ENCODE peak calls at places on chromosomes 12 and 14, in five cellular contexts. One of them, this sample, is unnamed.

GRCh38 chr12:57993030-57993429 is 51.7 kb downstream of the ATP23 start:
- DNase-seq in T-helper 2 cell: no peak
- DNase-seq in stimulated activated CD4-positive, alpha-beta T cell treated with anti-CD3 and anti-CD28 coated beads, Interleukin-4, amount 100 ng/mL, for 1 hour: no peak
- DNase-seq in EL: no peak
- DNase-seq in RWPE2: no peak
- DNase-seq in this sample: no peak

GRCh38 chr12:132886529-132887477 is 602 bp downstream of the CHFR start:
- DNase-seq in T-helper 2 cell: no peak
- DNase-seq in stimulated activated CD4-positive, alpha-beta T cell treated with anti-CD3 and anti-CD28 coated beads, Interleukin-4, amount 100 ng/mL, for 1 hour: no peak
- DNase-seq in EL: peak
- DNase-seq in RWPE2: no peak
- DNase-seq in this sample: no peak

GRCh38 chr14:69342928-69343525 is 55.1 kb downstream of the ERH start:
- DNase-seq in T-helper 2 cell: no peak
- DNase-seq in stimulated activated CD4-positive, alpha-beta T cell treated with anti-CD3 and anti-CD28 coated beads, Interleukin-4, amount 100 ng/mL, for 1 hour: no peak
- DNase-seq in EL: no peak
- DNase-seq in RWPE2: no peak
- DNase-seq in this sample: no peak

GRCh38 chr12:24979971-24980730 is 31.2 kb upstream of the BCAT1 start:
- DNase-seq in T-helper 2 cell: no peak
- DNase-seq in stimulated activated CD4-positive, alpha-beta T cell treated with anti-CD3 and anti-CD28 coated beads, Interleukin-4, amount 100 ng/mL, for 1 hour: no peak
- DNase-seq in EL: peak
- DNase-seq in RWPE2: no peak
- DNase-seq in this sample: no peak

GRCh38 chr12:2172040-2172439 is 119.3 kb downstream of the CACNA1C start:
- DNase-seq in T-helper 2 cell: no peak
- DNase-seq in stimulated activated CD4-positive, alpha-beta T cell treated with anti-CD3 and anti-CD28 coated beads, Interleukin-4, amount 100 ng/mL, for 1 hour: no peak
- DNase-seq in EL: no peak
- DNase-seq in RWPE2: no peak
- DNase-seq in this sample: no peak

GRCh38 chr14:105065280-105066228 is at the start of gene GPR132:
- DNase-seq in T-helper 2 cell: peak
- DNase-seq in stimulated activated CD4-positive, alpha-beta T cell treated with anti-CD3 and anti-CD28 coated beads, Interleukin-4, amount 100 ng/mL, for 1 hour: peak
- DNase-seq in EL: no peak
- DNase-seq in RWPE2: peak
- DNase-seq in this sample: peak

GRCh38 chr14:102932484-102933248 is 10.2 kb downstream of the AMN start:
- DNase-seq in T-helper 2 cell: no peak
- DNase-seq in stimulated activated CD4-positive, alpha-beta T cell treated with anti-CD3 and anti-CD28 coated beads, Interleukin-4, amount 100 ng/mL, for 1 hour: no peak
- DNase-seq in EL: no peak
- DNase-seq in RWPE2: peak
- DNase-seq in this sample: no peak

GRCh38 chr14:25765909-25766308 is 716.0 kb upstream of the STXBP6 start:
- DNase-seq in T-helper 2 cell: no peak
- DNase-seq in stimulated activated CD4-positive, alpha-beta T cell treated with anti-CD3 and anti-CD28 coated beads, Interleukin-4, amount 100 ng/mL, for 1 hour: no peak
- DNase-seq in EL: no peak
- DNase-seq in RWPE2: no peak
- DNase-seq in this sample: no peak

GRCh38 chr12:124385219-124385969 is 90.5 kb downstream of the RFLNA start:
- DNase-seq in T-helper 2 cell: no peak
- DNase-seq in stimulated activated CD4-positive, alpha-beta T cell treated with anti-CD3 and anti-CD28 coated beads, Interleukin-4, amount 100 ng/mL, for 1 hour: no peak
- DNase-seq in EL: peak
- DNase-seq in RWPE2: peak
- DNase-seq in this sample: no peak

GRCh38 chr14:39232554-39233415 is 930 bp upstream of the MIA2 start:
- DNase-seq in T-helper 2 cell: no peak
- DNase-seq in stimulated activated CD4-positive, alpha-beta T cell treated with anti-CD3 and anti-CD28 coated beads, Interleukin-4, amount 100 ng/mL, for 1 hour: no peak
- DNase-seq in EL: peak
- DNase-seq in RWPE2: no peak
- DNase-seq in this sample: no peak

GRCh38 chr14:49464885-49465284 is 121.3 kb downstream of the RPS29 start:
- DNase-seq in T-helper 2 cell: no peak
- DNase-seq in stimulated activated CD4-positive, alpha-beta T cell treated with anti-CD3 and anti-CD28 coated beads, Interleukin-4, amount 100 ng/mL, for 1 hour: no peak
- DNase-seq in EL: peak
- DNase-seq in RWPE2: no peak
- DNase-seq in this sample: no peak

GRCh38 chr12:12839886-12840285 is 26.7 kb downstream of the DDX47 start:
- DNase-seq in T-helper 2 cell: no peak
- DNase-seq in stimulated activated CD4-positive, alpha-beta T cell treated with anti-CD3 and anti-CD28 coated beads, Interleukin-4, amount 100 ng/mL, for 1 hour: no peak
- DNase-seq in EL: peak
- DNase-seq in RWPE2: peak
- DNase-seq in this sample: no peak

GRCh38 chr14:60970146-60970545 is 10.7 kb downstream of the TRMT5 start:
- DNase-seq in T-helper 2 cell: no peak
- DNase-seq in stimulated activated CD4-positive, alpha-beta T cell treated with anti-CD3 and anti-CD28 coated beads, Interleukin-4, amount 100 ng/mL, for 1 hour: no peak
- DNase-seq in EL: no peak
- DNase-seq in RWPE2: no peak
- DNase-seq in this sample: no peak

GRCh38 chr12:129871991-129872969 is 31.5 kb downstream of the TMEM132D start:
- DNase-seq in T-helper 2 cell: no peak
- DNase-seq in stimulated activated CD4-positive, alpha-beta T cell treated with anti-CD3 and anti-CD28 coated beads, Interleukin-4, amount 100 ng/mL, for 1 hour: no peak
- DNase-seq in EL: no peak
- DNase-seq in RWPE2: no peak
- DNase-seq in this sample: no peak

GRCh38 chr12:103505371-103506236 is 9.8 kb upstream of the C12orf42 start:
- DNase-seq in T-helper 2 cell: no peak
- DNase-seq in stimulated activated CD4-positive, alpha-beta T cell treated with anti-CD3 and anti-CD28 coated beads, Interleukin-4, amount 100 ng/mL, for 1 hour: peak
- DNase-seq in EL: no peak
- DNase-seq in RWPE2: no peak
- DNase-seq in this sample: no peak

GRCh38 chr12:131860472-131861260 is 32.5 kb downstream of the MMP17 start:
- DNase-seq in T-helper 2 cell: no peak
- DNase-seq in stimulated activated CD4-positive, alpha-beta T cell treated with anti-CD3 and anti-CD28 coated beads, Interleukin-4, amount 100 ng/mL, for 1 hour: no peak
- DNase-seq in EL: peak
- DNase-seq in RWPE2: peak
- DNase-seq in this sample: no peak

GRCh38 chr12:110677206-110677911 is 11.6 kb downstream of the HVCN1 start:
- DNase-seq in T-helper 2 cell: no peak
- DNase-seq in stimulated activated CD4-positive, alpha-beta T cell treated with anti-CD3 and anti-CD28 coated beads, Interleukin-4, amount 100 ng/mL, for 1 hour: no peak
- DNase-seq in EL: no peak
- DNase-seq in RWPE2: no peak
- DNase-seq in this sample: no peak

GRCh38 chr12:54220092-54220557 is 31.3 kb upstream of the SMUG1 start:
- DNase-seq in T-helper 2 cell: peak
- DNase-seq in stimulated activated CD4-positive, alpha-beta T cell treated with anti-CD3 and anti-CD28 coated beads, Interleukin-4, amount 100 ng/mL, for 1 hour: peak
- DNase-seq in EL: peak
- DNase-seq in RWPE2: no peak
- DNase-seq in this sample: peak

GRCh38 chr12:4307593-4308333 is 13.2 kb upstream of the TIGAR start:
- DNase-seq in T-helper 2 cell: no peak
- DNase-seq in stimulated activated CD4-positive, alpha-beta T cell treated with anti-CD3 and anti-CD28 coated beads, Interleukin-4, amount 100 ng/mL, for 1 hour: no peak
- DNase-seq in EL: peak
- DNase-seq in RWPE2: peak
- DNase-seq in this sample: no peak

GRCh38 chr14:21719841-21720240 is 46.2 kb upstream of the OR4E1 start:
- DNase-seq in T-helper 2 cell: no peak
- DNase-seq in stimulated activated CD4-positive, alpha-beta T cell treated with anti-CD3 and anti-CD28 coated beads, Interleukin-4, amount 100 ng/mL, for 1 hour: no peak
- DNase-seq in EL: no peak
- DNase-seq in RWPE2: no peak
- DNase-seq in this sample: no peak

GRCh38 chr14:33567736-33568124 is 383.1 kb downstream of the EGLN3 start:
- DNase-seq in T-helper 2 cell: no peak
- DNase-seq in stimulated activated CD4-positive, alpha-beta T cell treated with anti-CD3 and anti-CD28 coated beads, Interleukin-4, amount 100 ng/mL, for 1 hour: no peak
- DNase-seq in EL: peak
- DNase-seq in RWPE2: no peak
- DNase-seq in this sample: no peak

GRCh38 chr14:33689680-33690079 is 261.2 kb downstream of the EGLN3 start:
- DNase-seq in T-helper 2 cell: no peak
- DNase-seq in stimulated activated CD4-positive, alpha-beta T cell treated with anti-CD3 and anti-CD28 coated beads, Interleukin-4, amount 100 ng/mL, for 1 hour: no peak
- DNase-seq in EL: no peak
- DNase-seq in RWPE2: no peak
- DNase-seq in this sample: no peak

GRCh38 chr14:30757082-30757481 is 117.3 kb upstream of the COCH start:
- DNase-seq in T-helper 2 cell: no peak
- DNase-seq in stimulated activated CD4-positive, alpha-beta T cell treated with anti-CD3 and anti-CD28 coated beads, Interleukin-4, amount 100 ng/mL, for 1 hour: no peak
- DNase-seq in EL: no peak
- DNase-seq in RWPE2: no peak
- DNase-seq in this sample: no peak

GRCh38 chr14:63867926-63868921 is 15.4 kb downstream of the SYNE2 start:
- DNase-seq in T-helper 2 cell: no peak
- DNase-seq in stimulated activated CD4-positive, alpha-beta T cell treated with anti-CD3 and anti-CD28 coated beads, Interleukin-4, amount 100 ng/mL, for 1 hour: peak
- DNase-seq in EL: peak
- DNase-seq in RWPE2: no peak
- DNase-seq in this sample: no peak

GRCh38 chr12:56079729-56080555 is at the start of gene ERBB3:
- DNase-seq in T-helper 2 cell: peak
- DNase-seq in stimulated activated CD4-positive, alpha-beta T cell treated with anti-CD3 and anti-CD28 coated beads, Interleukin-4, amount 100 ng/mL, for 1 hour: peak
- DNase-seq in EL: peak
- DNase-seq in RWPE2: peak
- DNase-seq in this sample: peak

GRCh38 chr14:78007160-78007559 is 163.0 kb upstream of the NRXN3 start:
- DNase-seq in T-helper 2 cell: no peak
- DNase-seq in stimulated activated CD4-positive, alpha-beta T cell treated with anti-CD3 and anti-CD28 coated beads, Interleukin-4, amount 100 ng/mL, for 1 hour: no peak
- DNase-seq in EL: no peak
- DNase-seq in RWPE2: no peak
- DNase-seq in this sample: no peak

GRCh38 chr12:89376844-89377243 is 24.5 kb upstream of the DUSP6 start:
- DNase-seq in T-helper 2 cell: no peak
- DNase-seq in stimulated activated CD4-positive, alpha-beta T cell treated with anti-CD3 and anti-CD28 coated beads, Interleukin-4, amount 100 ng/mL, for 1 hour: no peak
- DNase-seq in EL: no peak
- DNase-seq in RWPE2: no peak
- DNase-seq in this sample: no peak

GRCh38 chr12:39401459-39401858 is 41.5 kb downstream of the KIF21A start:
- DNase-seq in T-helper 2 cell: no peak
- DNase-seq in stimulated activated CD4-positive, alpha-beta T cell treated with anti-CD3 and anti-CD28 coated beads, Interleukin-4, amount 100 ng/mL, for 1 hour: no peak
- DNase-seq in EL: no peak
- DNase-seq in RWPE2: no peak
- DNase-seq in this sample: no peak

GRCh38 chr14:57389646-57390036 is 745 bp upstream of the NAA30 start:
- DNase-seq in T-helper 2 cell: no peak
- DNase-seq in stimulated activated CD4-positive, alpha-beta T cell treated with anti-CD3 and anti-CD28 coated beads, Interleukin-4, amount 100 ng/mL, for 1 hour: peak
- DNase-seq in EL: no peak
- DNase-seq in RWPE2: no peak
- DNase-seq in this sample: no peak

GRCh38 chr14:77071938-77072388 is 26.1 kb upstream of the CIPC start:
- DNase-seq in T-helper 2 cell: no peak
- DNase-seq in stimulated activated CD4-positive, alpha-beta T cell treated with anti-CD3 and anti-CD28 coated beads, Interleukin-4, amount 100 ng/mL, for 1 hour: no peak
- DNase-seq in EL: peak
- DNase-seq in RWPE2: peak
- DNase-seq in this sample: no peak

GRCh38 chr14:85536835-85537195 is 6.9 kb downstream of the FLRT2 start:
- DNase-seq in T-helper 2 cell: no peak
- DNase-seq in stimulated activated CD4-positive, alpha-beta T cell treated with anti-CD3 and anti-CD28 coated beads, Interleukin-4, amount 100 ng/mL, for 1 hour: no peak
- DNase-seq in EL: no peak
- DNase-seq in RWPE2: no peak
- DNase-seq in this sample: no peak

GRCh38 chr14:50725761-50726160 is 57.7 kb upstream of the SAV1 start:
- DNase-seq in T-helper 2 cell: no peak
- DNase-seq in stimulated activated CD4-positive, alpha-beta T cell treated with anti-CD3 and anti-CD28 coated beads, Interleukin-4, amount 100 ng/mL, for 1 hour: no peak
- DNase-seq in EL: no peak
- DNase-seq in RWPE2: no peak
- DNase-seq in this sample: no peak

GRCh38 chr12:67534671-67535070 is 113.9 kb upstream of the DYRK2 start:
- DNase-seq in T-helper 2 cell: no peak
- DNase-seq in stimulated activated CD4-positive, alpha-beta T cell treated with anti-CD3 and anti-CD28 coated beads, Interleukin-4, amount 100 ng/mL, for 1 hour: no peak
- DNase-seq in EL: peak
- DNase-seq in RWPE2: no peak
- DNase-seq in this sample: no peak

GRCh38 chr12:126362490-126362889 is 1297.3 kb downstream of the AACS start:
- DNase-seq in T-helper 2 cell: no peak
- DNase-seq in stimulated activated CD4-positive, alpha-beta T cell treated with anti-CD3 and anti-CD28 coated beads, Interleukin-4, amount 100 ng/mL, for 1 hour: no peak
- DNase-seq in EL: no peak
- DNase-seq in RWPE2: no peak
- DNase-seq in this sample: no peak

This sample was measured in effector memory CD4-positive, alpha-beta T cell.